ENCODE peak calls at places on chromosomes 13 and 19, in six cellular contexts. S is HT-29; K is DND-41; E is neural crest cell; A is stimulated activated CD4-positive, alpha-beta T cell treated with anti-CD3 and anti-CD28 coated beads, Interleukin-1b, Interleukin-23, amount 100 ng/mL, for 4 hours; W is activated T-cell treated with anti-CD3 and anti-CD28 coated beads for 48 hours. L is an unnamed sample.

GRCh38 chr13:61247149-61247936 is 168.3 kb downstream of the PCDH20 start:
- DNase-seq in S (no peak), K (peak; percentile 7), E (no peak), A (no peak), W (no peak), L (no peak)

GRCh38 chr13:84431646-84432045 is 549.4 kb upstream of the SLITRK1 start:
- DNase-seq in S (no peak), K (no peak), E (no peak), A (no peak), W (no peak), L (no peak)

GRCh38 chr13:21934309-21934708 is 263.4 kb downstream of the FGF9 start:
- DNase-seq in S (no peak), K (no peak), E (no peak), A (no peak), W (no peak), L (no peak)

GRCh38 chr19:5143471-5144411 is 174.8 kb downstream of the KDM4B start:
- DNase-seq in S (no peak), K (peak; percentile 47), E (no peak), A (no peak), W (no peak), L (no peak)

GRCh38 chr19:41619018-41619571 is 7.8 kb downstream of the CEACAM4 start:
- DNase-seq in S (no peak), K (no peak), E (no peak), A (no peak), W (no peak), L (no peak)

GRCh38 chr13:65302691-65303090 is 1927.4 kb downstream of the PCDH9 start:
- DNase-seq in S (no peak), K (no peak), E (no peak), A (no peak), W (no peak), L (no peak)

GRCh38 chr13:60229708-60230272 is 66.1 kb upstream of the DIAPH3 start:
- DNase-seq in S (no peak), K (no peak), E (no peak), A (no peak), W (no peak), L (no peak)

GRCh38 chr13:98506343-98507059 is 70.4 kb downstream of the STK24 start:
- DNase-seq in S (no peak), K (no peak), E (no peak), A (no peak), W (no peak), L (no peak)

GRCh38 chr13:50124536-50125305 is 109.5 kb downstream of the KCNRG start:
- DNase-seq in S (peak; percentile 58), K (no peak), E (peak; percentile 72), A (peak; percentile 95), W (peak; percentile 78), L (peak; percentile 94)

GRCh38 chr13:76965759-76966421 is 17.6 kb downstream of the ACOD1 start:
- DNase-seq in S (no peak), K (no peak), E (no peak), A (no peak), W (no peak), L (no peak)

GRCh38 chr19:43425567-43426392 is 11.1 kb downstream of the TEX101 start:
- DNase-seq in S (peak; percentile 74), K (no peak), E (no peak), A (no peak), W (no peak), L (no peak)

GRCh38 chr13:44280461-44280860 is 93.2 kb upstream of the SERP2 start:
- DNase-seq in S (no peak), K (no peak), E (no peak), A (no peak), W (no peak), L (no peak)

GRCh38 chr13:37148501-37148900 is 43.0 kb upstream of the CSNK1A1L start:
- DNase-seq in S (no peak), K (no peak), E (no peak), A (no peak), W (no peak), L (no peak)

GRCh38 chr13:111886217-111886945 is 180.6 kb upstream of the SOX1 start:
- DNase-seq in S (no peak), K (no peak), E (no peak), A (no peak), W (no peak), L (no peak)

GRCh38 chr13:40401911-40402776 is 264.3 kb downstream of the FOXO1 start:
- DNase-seq in S (peak; percentile 98), K (no peak), E (no peak), A (peak; percentile 9), W (peak; percentile 33), L (no peak)

GRCh38 chr13:32645854-32646253 is 59.6 kb downstream of the PDS5B start:
- DNase-seq in S (no peak), K (peak; percentile 21), E (no peak), A (no peak), W (peak; percentile 29), L (no peak)

GRCh38 chr19:35309481-35310279 is 17.7 kb downstream of the MAG start:
- DNase-seq in S (no peak), K (no peak), E (no peak), A (no peak), W (no peak), L (no peak)

GRCh38 chr19:13723206-13723605 is 41.1 kb upstream of the MRI1 start:
- DNase-seq in S (no peak), K (no peak), E (no peak), A (no peak), W (no peak), L (no peak)

GRCh38 chr19:47322048-47322447 is 9.9 kb upstream of the C5AR2 start:
- DNase-seq in S (no peak), K (no peak), E (no peak), A (no peak), W (no peak), L (no peak)

GRCh38 chr19:4069331-4069959 is 2.7 kb upstream of the ZBTB7A start:
- DNase-seq in S (no peak), K (peak; percentile 52), E (no peak), A (no peak), W (no peak), L (peak; percentile 58)

GRCh38 chr13:44436589-44437337 is 63.1 kb downstream of the SERP2 start:
- DNase-seq in S (peak; percentile 98), K (peak; percentile 84), E (peak; percentile 90), A (no peak), W (peak; percentile 11), L (peak; percentile 67)

GRCh38 chr19:4023600-4024398 is 16.3 kb downstream of the PIAS4 start:
- DNase-seq in S (peak; percentile 56), K (no peak), E (no peak), A (no peak), W (no peak), L (no peak)

GRCh38 chr19:13623686-13624405 is 117.6 kb upstream of the CACNA1A start:
- DNase-seq in S (no peak), K (no peak), E (no peak), A (no peak), W (no peak), L (no peak)

GRCh38 chr13:67515895-67516294 is 285.8 kb upstream of the PCDH9 start:
- DNase-seq in S (no peak), K (no peak), E (no peak), A (no peak), W (no peak), L (no peak)

GRCh38 chr19:10836478-10837325 is 690 bp upstream of the TMED1 start:
- DNase-seq in S (no peak), K (peak; percentile 87), E (no peak), A (peak; percentile 71), W (peak; percentile 82), L (peak; percentile 89)

GRCh38 chr19:50485284-50485955 is 8.8 kb upstream of the GARIN5A start:
- DNase-seq in S (no peak), K (no peak), E (no peak), A (no peak), W (no peak), L (no peak)

GRCh38 chr13:109743706-109744453 is 42.5 kb downstream of the IRS2 start:
- DNase-seq in S (peak; percentile 92), K (peak; percentile 77), E (no peak), A (no peak), W (no peak), L (peak; percentile 12)

GRCh38 chr19:53432088-53432661 is 391 bp downstream of the ZNF761 start:
- DNase-seq in S (no peak), K (peak; percentile 35), E (peak; percentile 4), A (no peak), W (peak; percentile 10), L (no peak)

GRCh38 chr19:41531438-41532311 is 44.3 kb upstream of the CEACAM21 start:
- DNase-seq in S (peak; percentile 35), K (peak; percentile 23), E (no peak), A (peak; percentile 75), W (peak; percentile 74), L (peak; percentile 47)

GRCh38 chr19:11580665-11581418 is 3.4 kb upstream of the ACP5 start:
- DNase-seq in S (no peak), K (no peak), E (no peak), A (no peak), W (no peak), L (no peak)

GRCh38 chr13:20983386-20983785 is 78.0 kb downstream of the LATS2 start:
- DNase-seq in S (no peak), K (no peak), E (no peak), A (no peak), W (no peak), L (no peak)

GRCh38 chr19:42091300-42092266 is 15.6 kb downstream of the ZNF574 start:
- DNase-seq in S (peak; percentile 75), K (no peak), E (no peak), A (no peak), W (no peak), L (no peak)

L was measured in Jurkat, Clone E6-1.